ENCODE peak calls at places on chromosomes 1 and 21, in seven cellular contexts. One of them, this sample, is unnamed.

GRCh38 chr1:216314369-216315095 is 108.7 kb downstream of the USH2A start:
- DNase-seq in hypothalamus: no peak
- DNase-seq in ureter: no peak
- DNase-seq in activated naive CD8-positive, alpha-beta T cell treated with anti-CD3 and anti-CD28 coated beads, Interleukin-2, amount 50 U/mL, for 24 hours: no peak
- DNase-seq in suprapubic skin: no peak
- DNase-seq in EL: peak
- DNase-seq in GM23248: peak
- DNase-seq in this sample: no peak

GRCh38 chr21:42299324-42300044 is 15.7 kb downstream of the TFF3 start:
- DNase-seq in hypothalamus: no peak
- DNase-seq in ureter: no peak
- DNase-seq in activated naive CD8-positive, alpha-beta T cell treated with anti-CD3 and anti-CD28 coated beads, Interleukin-2, amount 50 U/mL, for 24 hours: no peak
- DNase-seq in suprapubic skin: no peak
- DNase-seq in EL: no peak
- DNase-seq in GM23248: no peak
- DNase-seq in this sample: no peak

GRCh38 chr21:44301093-44301492 is 1.2 kb downstream of the PFKL start:
- DNase-seq in hypothalamus: no peak
- DNase-seq in ureter: no peak
- DNase-seq in activated naive CD8-positive, alpha-beta T cell treated with anti-CD3 and anti-CD28 coated beads, Interleukin-2, amount 50 U/mL, for 24 hours: no peak
- DNase-seq in suprapubic skin: no peak
- DNase-seq in EL: no peak
- DNase-seq in GM23248: peak
- DNase-seq in this sample: no peak

GRCh38 chr1:100544791-100545190 is 6.9 kb downstream of the GPR88 start:
- DNase-seq in hypothalamus: no peak
- DNase-seq in ureter: no peak
- DNase-seq in activated naive CD8-positive, alpha-beta T cell treated with anti-CD3 and anti-CD28 coated beads, Interleukin-2, amount 50 U/mL, for 24 hours: no peak
- DNase-seq in suprapubic skin: no peak
- DNase-seq in EL: no peak
- DNase-seq in GM23248: no peak
- DNase-seq in this sample: no peak

GRCh38 chr1:159826436-159827101 is at the start of gene SLAMF8:
- DNase-seq in hypothalamus: no peak
- DNase-seq in ureter: peak
- DNase-seq in activated naive CD8-positive, alpha-beta T cell treated with anti-CD3 and anti-CD28 coated beads, Interleukin-2, amount 50 U/mL, for 24 hours: peak
- DNase-seq in suprapubic skin: no peak
- DNase-seq in EL: peak
- DNase-seq in GM23248: peak
- DNase-seq in this sample: no peak

GRCh38 chr1:36238433-36238832 is 14.2 kb downstream of the THRAP3 start:
- DNase-seq in hypothalamus: no peak
- DNase-seq in ureter: no peak
- DNase-seq in activated naive CD8-positive, alpha-beta T cell treated with anti-CD3 and anti-CD28 coated beads, Interleukin-2, amount 50 U/mL, for 24 hours: no peak
- DNase-seq in suprapubic skin: no peak
- DNase-seq in EL: peak
- DNase-seq in GM23248: peak
- DNase-seq in this sample: peak

GRCh38 chr1:209883341-209883971 is 54.6 kb upstream of the SYT14 start:
- DNase-seq in hypothalamus: no peak
- DNase-seq in ureter: no peak
- DNase-seq in activated naive CD8-positive, alpha-beta T cell treated with anti-CD3 and anti-CD28 coated beads, Interleukin-2, amount 50 U/mL, for 24 hours: no peak
- DNase-seq in suprapubic skin: no peak
- DNase-seq in EL: peak
- DNase-seq in GM23248: peak
- DNase-seq in this sample: peak

GRCh38 chr1:19450811-19451564 is 34.4 kb downstream of the CAPZB start:
- DNase-seq in hypothalamus: no peak
- DNase-seq in ureter: no peak
- DNase-seq in activated naive CD8-positive, alpha-beta T cell treated with anti-CD3 and anti-CD28 coated beads, Interleukin-2, amount 50 U/mL, for 24 hours: no peak
- DNase-seq in suprapubic skin: no peak
- DNase-seq in EL: peak
- DNase-seq in GM23248: peak
- DNase-seq in this sample: peak

GRCh38 chr1:145901312-145902021 is 8.4 kb downstream of the ITGA10 start:
- DNase-seq in hypothalamus: no peak
- DNase-seq in ureter: peak
- DNase-seq in activated naive CD8-positive, alpha-beta T cell treated with anti-CD3 and anti-CD28 coated beads, Interleukin-2, amount 50 U/mL, for 24 hours: no peak
- DNase-seq in suprapubic skin: no peak
- DNase-seq in EL: no peak
- DNase-seq in GM23248: no peak
- DNase-seq in this sample: no peak

GRCh38 chr21:45405819-45406762 is 1.1 kb downstream of the COL18A1 start:
- DNase-seq in hypothalamus: no peak
- DNase-seq in ureter: no peak
- DNase-seq in activated naive CD8-positive, alpha-beta T cell treated with anti-CD3 and anti-CD28 coated beads, Interleukin-2, amount 50 U/mL, for 24 hours: no peak
- DNase-seq in suprapubic skin: no peak
- DNase-seq in EL: peak
- DNase-seq in GM23248: peak
- DNase-seq in this sample: peak

GRCh38 chr1:19305880-19306279 is 6.1 kb downstream of the AKR7A2 start:
- DNase-seq in hypothalamus: no peak
- DNase-seq in ureter: no peak
- DNase-seq in activated naive CD8-positive, alpha-beta T cell treated with anti-CD3 and anti-CD28 coated beads, Interleukin-2, amount 50 U/mL, for 24 hours: no peak
- DNase-seq in suprapubic skin: no peak
- DNase-seq in EL: no peak
- DNase-seq in GM23248: no peak
- DNase-seq in this sample: no peak

GRCh38 chr1:109279615-109280278 is 3.2 kb downstream of the PSRC1 start:
- DNase-seq in hypothalamus: no peak
- DNase-seq in ureter: no peak
- DNase-seq in activated naive CD8-positive, alpha-beta T cell treated with anti-CD3 and anti-CD28 coated beads, Interleukin-2, amount 50 U/mL, for 24 hours: no peak
- DNase-seq in suprapubic skin: peak
- DNase-seq in EL: no peak
- DNase-seq in GM23248: no peak
- DNase-seq in this sample: no peak

GRCh38 chr1:29264773-29265389 is 28.6 kb downstream of the PTPRU start:
- DNase-seq in hypothalamus: no peak
- DNase-seq in ureter: no peak
- DNase-seq in activated naive CD8-positive, alpha-beta T cell treated with anti-CD3 and anti-CD28 coated beads, Interleukin-2, amount 50 U/mL, for 24 hours: no peak
- DNase-seq in suprapubic skin: no peak
- DNase-seq in EL: peak
- DNase-seq in GM23248: peak
- DNase-seq in this sample: peak

GRCh38 chr1:162878000-162878596 is 17.1 kb upstream of the CCDC190 start:
- DNase-seq in hypothalamus: no peak
- DNase-seq in ureter: peak
- DNase-seq in activated naive CD8-positive, alpha-beta T cell treated with anti-CD3 and anti-CD28 coated beads, Interleukin-2, amount 50 U/mL, for 24 hours: peak
- DNase-seq in suprapubic skin: no peak
- DNase-seq in EL: peak
- DNase-seq in GM23248: peak
- DNase-seq in this sample: peak

GRCh38 chr1:227417622-227418245 is 99.4 kb upstream of the CDC42BPA start:
- DNase-seq in hypothalamus: no peak
- DNase-seq in ureter: no peak
- DNase-seq in activated naive CD8-positive, alpha-beta T cell treated with anti-CD3 and anti-CD28 coated beads, Interleukin-2, amount 50 U/mL, for 24 hours: no peak
- DNase-seq in suprapubic skin: no peak
- DNase-seq in EL: no peak
- DNase-seq in GM23248: peak
- DNase-seq in this sample: no peak

GRCh38 chr21:46273341-46273740 is 12.1 kb downstream of the MCM3AP start:
- DNase-seq in hypothalamus: no peak
- DNase-seq in ureter: no peak
- DNase-seq in activated naive CD8-positive, alpha-beta T cell treated with anti-CD3 and anti-CD28 coated beads, Interleukin-2, amount 50 U/mL, for 24 hours: no peak
- DNase-seq in suprapubic skin: no peak
- DNase-seq in EL: no peak
- DNase-seq in GM23248: no peak
- DNase-seq in this sample: no peak

GRCh38 chr1:165365344-165365743 is 8.8 kb upstream of the LMX1A start:
- DNase-seq in hypothalamus: no peak
- DNase-seq in ureter: no peak
- DNase-seq in activated naive CD8-positive, alpha-beta T cell treated with anti-CD3 and anti-CD28 coated beads, Interleukin-2, amount 50 U/mL, for 24 hours: no peak
- DNase-seq in suprapubic skin: no peak
- DNase-seq in EL: no peak
- DNase-seq in GM23248: peak
- DNase-seq in this sample: no peak

GRCh38 chr1:199867601-199868000 is 159.9 kb upstream of the NR5A2 start:
- DNase-seq in hypothalamus: no peak
- DNase-seq in ureter: no peak
- DNase-seq in activated naive CD8-positive, alpha-beta T cell treated with anti-CD3 and anti-CD28 coated beads, Interleukin-2, amount 50 U/mL, for 24 hours: no peak
- DNase-seq in suprapubic skin: no peak
- DNase-seq in EL: peak
- DNase-seq in GM23248: no peak
- DNase-seq in this sample: no peak

GRCh38 chr1:213032651-213033050 is 17.0 kb upstream of the ANGEL2 start:
- DNase-seq in hypothalamus: no peak
- DNase-seq in ureter: no peak
- DNase-seq in activated naive CD8-positive, alpha-beta T cell treated with anti-CD3 and anti-CD28 coated beads, Interleukin-2, amount 50 U/mL, for 24 hours: no peak
- DNase-seq in suprapubic skin: no peak
- DNase-seq in EL: no peak
- DNase-seq in GM23248: no peak
- DNase-seq in this sample: no peak

GRCh38 chr1:57162607-57163235 is 196.9 kb upstream of the C8B start:
- DNase-seq in hypothalamus: peak
- DNase-seq in ureter: no peak
- DNase-seq in activated naive CD8-positive, alpha-beta T cell treated with anti-CD3 and anti-CD28 coated beads, Interleukin-2, amount 50 U/mL, for 24 hours: no peak
- DNase-seq in suprapubic skin: no peak
- DNase-seq in EL: no peak
- DNase-seq in GM23248: peak
- DNase-seq in this sample: no peak

GRCh38 chr1:178052650-178053461 is 41.0 kb upstream of the RASAL2 start:
- DNase-seq in hypothalamus: no peak
- DNase-seq in ureter: no peak
- DNase-seq in activated naive CD8-positive, alpha-beta T cell treated with anti-CD3 and anti-CD28 coated beads, Interleukin-2, amount 50 U/mL, for 24 hours: no peak
- DNase-seq in suprapubic skin: no peak
- DNase-seq in EL: no peak
- DNase-seq in GM23248: peak
- DNase-seq in this sample: peak

GRCh38 chr1:201381130-201381529 is 3.6 kb upstream of the TNNT2 start:
- DNase-seq in hypothalamus: no peak
- DNase-seq in ureter: peak
- DNase-seq in activated naive CD8-positive, alpha-beta T cell treated with anti-CD3 and anti-CD28 coated beads, Interleukin-2, amount 50 U/mL, for 24 hours: no peak
- DNase-seq in suprapubic skin: no peak
- DNase-seq in EL: no peak
- DNase-seq in GM23248: no peak
- DNase-seq in this sample: no peak

GRCh38 chr1:66364578-66365391 is 169.2 kb upstream of the SGIP1 start:
- DNase-seq in hypothalamus: no peak
- DNase-seq in ureter: no peak
- DNase-seq in activated naive CD8-positive, alpha-beta T cell treated with anti-CD3 and anti-CD28 coated beads, Interleukin-2, amount 50 U/mL, for 24 hours: no peak
- DNase-seq in suprapubic skin: no peak
- DNase-seq in EL: peak
- DNase-seq in GM23248: peak
- DNase-seq in this sample: peak

GRCh38 chr1:109482796-109483638 is 688 bp upstream of the ATXN7L2 start:
- DNase-seq in hypothalamus: no peak
- DNase-seq in ureter: no peak
- DNase-seq in activated naive CD8-positive, alpha-beta T cell treated with anti-CD3 and anti-CD28 coated beads, Interleukin-2, amount 50 U/mL, for 24 hours: peak
- DNase-seq in suprapubic skin: no peak
- DNase-seq in EL: no peak
- DNase-seq in GM23248: peak
- DNase-seq in this sample: no peak

GRCh38 chr1:222989443-222989842 is 153.6 kb downstream of the TLR5 start:
- DNase-seq in hypothalamus: no peak
- DNase-seq in ureter: no peak
- DNase-seq in activated naive CD8-positive, alpha-beta T cell treated with anti-CD3 and anti-CD28 coated beads, Interleukin-2, amount 50 U/mL, for 24 hours: no peak
- DNase-seq in suprapubic skin: no peak
- DNase-seq in EL: no peak
- DNase-seq in GM23248: no peak
- DNase-seq in this sample: no peak

GRCh38 chr1:226097866-226098625 is 35.5 kb downstream of the H3-3A start:
- DNase-seq in hypothalamus: no peak
- DNase-seq in ureter: no peak
- DNase-seq in activated naive CD8-positive, alpha-beta T cell treated with anti-CD3 and anti-CD28 coated beads, Interleukin-2, amount 50 U/mL, for 24 hours: no peak
- DNase-seq in suprapubic skin: no peak
- DNase-seq in EL: peak
- DNase-seq in GM23248: peak
- DNase-seq in this sample: peak

GRCh38 chr1:165116732-165117131 is 239.8 kb downstream of the LMX1A start:
- DNase-seq in hypothalamus: no peak
- DNase-seq in ureter: peak
- DNase-seq in activated naive CD8-positive, alpha-beta T cell treated with anti-CD3 and anti-CD28 coated beads, Interleukin-2, amount 50 U/mL, for 24 hours: no peak
- DNase-seq in suprapubic skin: no peak
- DNase-seq in EL: peak
- DNase-seq in GM23248: peak
- DNase-seq in this sample: peak